ENCODE peak calls at places on chromosomes 2 and 18, in six cellular contexts. D is aorta, H is glomerular endothelial cell, W is mammary epithelial cell, Q is amniotic epithelial cell, O is RKO. E is an unnamed sample.

GRCh38 chr2:176092270-176093144 is at the start of gene HOXD13:
- DNase-seq in Q (no peak), O (no peak), D (no peak), W (no peak), H (no peak), E (peak; percentile 15)

GRCh38 chr2:198371329-198371728 is 566.9 kb downstream of the PLCL1 start:
- DNase-seq in Q (no peak), O (no peak), H (no peak), D (no peak), W (no peak), E (no peak)

GRCh38 chr18:23591011-23591410 is 4.7 kb upstream of the NPC1 start:
- DNase-seq in D (no peak), W (no peak), O (peak; percentile 17), Q (no peak), H (no peak), E (no peak)

GRCh38 chr2:206031162-206031784 is 54.7 kb downstream of the INO80D start:
- DNase-seq in H (no peak), Q (peak; percentile 51), O (peak; percentile 76), W (peak; percentile 68), D (no peak), E (no peak)

GRCh38 chr2:9753276-9753600 is 90.0 kb upstream of the TAF1B start:
- DNase-seq in H (peak; percentile 70), O (peak; percentile 98), Q (peak; percentile 85), D (no peak), W (peak; percentile 98), E (peak; percentile 19)

GRCh38 chr2:77149565-77149964 is 372.6 kb downstream of the LRRTM4 start:
- DNase-seq in H (no peak), W (no peak), O (no peak), Q (no peak), D (no peak), E (no peak)

GRCh38 chr18:49727816-49728215 is 85.5 kb downstream of the ACAA2 start:
- DNase-seq in D (no peak), W (no peak), H (no peak), Q (no peak), O (no peak), E (no peak)

GRCh38 chr2:84029903-84030559 is 429.0 kb downstream of the SUCLG1 start:
- DNase-seq in H (no peak), Q (no peak), W (no peak), O (no peak), D (no peak), E (no peak)

GRCh38 chr2:108971661-108972566 is 17.1 kb downstream of the EDAR start:
- DNase-seq in O (no peak), W (peak; percentile 83), H (no peak), D (no peak), Q (no peak), E (peak; percentile 90)

GRCh38 chr2:187349328-187349944 is 98.6 kb downstream of the CALCRL start:
- DNase-seq in D (no peak), W (peak; percentile 23), Q (peak; percentile 41), H (no peak), O (no peak), E (no peak)

GRCh38 chr2:201093573-201093972 is 21.8 kb downstream of the NDUFB3 start:
- DNase-seq in Q (peak; percentile 90), O (no peak), D (no peak), W (no peak), H (no peak), E (no peak)

GRCh38 chr18:6920099-6920955 is 190.8 kb downstream of the ARHGAP28 start:
- DNase-seq in Q (peak; percentile 73), O (no peak), W (peak; percentile 64), D (no peak), H (peak; percentile 57), E (peak; percentile 68)

GRCh38 chr2:170739048-170739447 is 23.9 kb downstream of the SP5 start:
- DNase-seq in H (no peak), W (peak; percentile 96), D (no peak), Q (peak; percentile 91), O (peak; percentile 88), E (peak; percentile 65)

GRCh38 chr2:88091943-88092342 is 24.3 kb downstream of the SMYD1 start:
- DNase-seq in H (no peak), D (no peak), W (no peak), O (no peak), Q (no peak), E (no peak)

GRCh38 chr2:86498468-86499260 is 57.5 kb downstream of the KDM3A start:
- DNase-seq in D (no peak), H (no peak), O (no peak), W (peak; percentile 89), Q (no peak), E (no peak)

GRCh38 chr2:171319164-171319810 is 114.5 kb downstream of the METTL8 start:
- DNase-seq in H (peak; percentile 61), O (no peak), Q (peak; percentile 65), W (peak; percentile 12), D (no peak), E (no peak)

GRCh38 chr2:72765997-72766609 is 59.7 kb downstream of the EXOC6B start:
- DNase-seq in D (no peak), Q (no peak), O (no peak), W (peak; percentile 52), H (no peak), E (peak; percentile 57)